ENCODE peak calls at places on chromosomes 3 and 15, in nine cellular contexts. U is GM10248, T is hippocampal formation, K is NCI-H1417 treated with DMSO at 0.1 percent for 48 hours, M is AG08395, R is GM18507, O is left lobe of liver, G is C1 segment of cervical spinal cord, W is IMR-90. S is an unnamed sample.

GRCh38 chr3:104279617-104280016 is 1087.1 kb upstream of the ALCAM start:
- DNase-seq in O (no peak), K (no peak), G (no peak), W (peak), R (no peak), U (no peak), M (peak), T (no peak), S (no peak)

GRCh38 chr3:61899700-61900462 is 338.5 kb downstream of the PTPRG start:
- DNase-seq in M (no peak), R (no peak), U (no peak), O (no peak), G (no peak), K (no peak), T (no peak), W (no peak), S (no peak)

GRCh38 chr15:41832875-41833274 is 5.0 kb downstream of the JMJD7 start:
- DNase-seq in K (no peak), R (no peak), O (no peak), W (no peak), G (no peak), U (no peak), T (no peak), M (no peak), S (no peak)

GRCh38 chr3:160774172-160774571 is 18.1 kb downstream of the PPM1L start:
- DNase-seq in K (no peak), T (no peak), W (no peak), M (no peak), G (no peak), R (no peak), U (no peak), O (no peak), S (no peak)

GRCh38 chr15:70680817-70681216 is 82.5 kb downstream of the UACA start:
- DNase-seq in K (no peak), M (no peak), O (no peak), R (no peak), U (no peak), W (no peak), T (no peak), G (no peak), S (no peak)

GRCh38 chr3:23874359-23875120 is 42.2 kb downstream of the NKIRAS1 start:
- DNase-seq in U (no peak), T (no peak), R (no peak), W (peak), K (no peak), M (peak), G (no peak), O (no peak), S (no peak)

GRCh38 chr3:158808697-158809096 is 6.8 kb downstream of the MFSD1 start:
- DNase-seq in W (peak), G (no peak), K (no peak), T (no peak), M (peak), O (no peak), U (no peak), R (no peak), S (no peak)

GRCh38 chr3:124964432-124964831 is 29.9 kb upstream of the MUC13 start:
- DNase-seq in M (no peak), G (no peak), T (no peak), R (no peak), O (no peak), U (no peak), W (peak), K (no peak), S (no peak)

GRCh38 chr3:151226088-151226563 is 23.1 kb upstream of the GPR171 start:
- DNase-seq in R (no peak), G (no peak), W (peak), T (no peak), O (no peak), M (no peak), K (no peak), U (no peak), S (no peak)

GRCh38 chr3:8554725-8555621 is 53.4 kb downstream of the LMCD1 start:
- DNase-seq in W (peak), R (no peak), M (peak), G (no peak), T (no peak), U (no peak), K (no peak), O (no peak), S (no peak)

GRCh38 chr3:108433928-108434327 is 76.5 kb downstream of the MYH15 start:
- DNase-seq in M (no peak), K (no peak), W (no peak), R (no peak), U (no peak), T (no peak), G (no peak), O (no peak), S (no peak)

GRCh38 chr3:23654571-23654970 is 151.2 kb upstream of the UBE2E1 start:
- DNase-seq in O (no peak), W (no peak), R (no peak), U (peak), G (no peak), K (no peak), T (no peak), M (no peak), S (no peak)

GRCh38 chr3:87191175-87191574 is 35.9 kb upstream of the CHMP2B start:
- DNase-seq in K (peak), G (no peak), U (no peak), O (no peak), M (no peak), T (no peak), W (no peak), R (no peak), S (no peak)

GRCh38 chr3:184002469-184002868 is 15.2 kb downstream of the ABCC5 start:
- DNase-seq in O (no peak), K (no peak), T (no peak), U (no peak), M (no peak), G (no peak), W (no peak), R (no peak), S (no peak)

GRCh38 chr15:74809242-74809641 is 3.4 kb upstream of the LMAN1L start:
- DNase-seq in U (no peak), G (no peak), T (no peak), R (no peak), W (no peak), M (no peak), O (no peak), K (no peak), S (no peak)

GRCh38 chr3:81045976-81046375 is 715.5 kb downstream of the GBE1 start:
- DNase-seq in K (no peak), W (no peak), U (no peak), G (no peak), T (no peak), R (no peak), O (no peak), M (no peak), S (no peak)

GRCh38 chr3:142595951-142596725 is at the start of gene PLS1:
- DNase-seq in T (peak), O (peak), W (peak), M (peak), U (peak), G (peak), R (peak), K (peak), S (peak)

GRCh38 chr3:16693820-16694219 is 88.6 kb upstream of the DAZL start:
- DNase-seq in G (no peak), R (no peak), U (no peak), M (no peak), K (no peak), O (no peak), T (no peak), W (no peak), S (no peak)

GRCh38 chr3:43031490-43032216 is 52.5 kb downstream of the GASK1A start:
- DNase-seq in W (no peak), R (no peak), G (no peak), M (no peak), T (no peak), O (peak), U (no peak), K (no peak), S (no peak)

GRCh38 chr3:127037021-127037400 is 54.1 kb downstream of the PLXNA1 start:
- DNase-seq in K (no peak), G (no peak), W (no peak), R (no peak), M (no peak), O (no peak), T (no peak), U (no peak), S (no peak)

GRCh38 chr3:177051419-177051818 is 145.9 kb downstream of the TBL1XR1 start:
- DNase-seq in R (no peak), G (no peak), U (no peak), T (peak), M (no peak), K (no peak), O (no peak), W (no peak), S (no peak)

GRCh38 chr3:46065294-46065705 is 38.0 kb upstream of the XCR1 start:
- DNase-seq in U (peak), T (no peak), G (no peak), R (no peak), K (no peak), M (no peak), W (peak), O (no peak), S (peak)

GRCh38 chr3:181358555-181358954 is 353.2 kb upstream of the SOX2 start:
- DNase-seq in R (no peak), T (no peak), O (no peak), G (no peak), U (no peak), W (no peak), K (no peak), M (no peak), S (peak)

GRCh38 chr3:7568526-7569184 is 707.7 kb downstream of the GRM7 start:
- DNase-seq in W (no peak), T (no peak), K (no peak), O (no peak), U (no peak), G (no peak), R (no peak), M (no peak), S (no peak)

GRCh38 chr3:14441240-14441919 is 39.0 kb downstream of the SLC6A6 start:
- DNase-seq in G (no peak), M (peak), T (no peak), O (no peak), U (no peak), W (no peak), K (no peak), R (no peak), S (no peak)

GRCh38 chr3:46564190-46565112 is 1.7 kb downstream of the LRRC2 start:
- DNase-seq in W (no peak), M (peak), G (no peak), U (no peak), O (no peak), K (no peak), T (no peak), R (no peak), S (no peak)

GRCh38 chr3:140050977-140051957 is 116.3 kb downstream of the CLSTN2 start:
- DNase-seq in T (peak), W (no peak), R (no peak), G (peak), K (no peak), M (no peak), U (no peak), O (no peak), S (no peak)

GRCh38 chr15:83288381-83288801 is 3.9 kb upstream of the BNC1 start:
- DNase-seq in O (no peak), T (no peak), G (no peak), K (no peak), M (no peak), U (no peak), W (no peak), R (no peak), S (no peak)

GRCh38 chr3:29977360-29977759 is 629.0 kb upstream of the TGFBR2 start:
- DNase-seq in R (no peak), K (no peak), T (no peak), O (no peak), G (no peak), W (no peak), U (no peak), M (no peak), S (no peak)

GRCh38 chr3:35404571-35404970 is 234.8 kb upstream of the ARPP21 start:
- DNase-seq in G (no peak), T (no peak), K (no peak), M (no peak), W (no peak), O (no peak), R (no peak), U (no peak), S (no peak)

GRCh38 chr15:71437919-71438318 is 322.6 kb downstream of the THSD4 start:
- DNase-seq in O (no peak), U (no peak), G (no peak), T (no peak), M (no peak), R (no peak), W (no peak), K (no peak), S (no peak)

GRCh38 chr15:45642203-45642932 is 7.5 kb downstream of the SQOR start:
- DNase-seq in O (no peak), T (no peak), U (no peak), K (no peak), M (peak), W (peak), G (no peak), R (no peak), S (no peak)

GRCh38 chr15:65832549-65833364 is 36.5 kb upstream of the RAB11A start:
- DNase-seq in M (peak), U (peak), T (peak), W (peak), G (peak), K (peak), O (peak), R (no peak), S (peak)

GRCh38 chr3:46566040-46566631 is at the start of gene LRRC2:
- DNase-seq in G (no peak), R (no peak), M (peak), U (no peak), T (no peak), O (peak), K (no peak), W (peak), S (no peak)

GRCh38 chr3:64223809-64224570 is 1.3 kb downstream of the PRICKLE2 start:
- DNase-seq in G (no peak), T (peak), M (no peak), O (no peak), R (no peak), K (no peak), U (no peak), W (peak), S (no peak)

GRCh38 chr3:64358176-64358575 is 132.9 kb upstream of the PRICKLE2 start:
- DNase-seq in R (no peak), W (no peak), O (no peak), K (no peak), U (no peak), M (no peak), G (no peak), T (no peak), S (no peak)

GRCh38 chr3:197088370-197088769 is 58.8 kb upstream of the MELTF start:
- DNase-seq in U (no peak), K (no peak), R (no peak), M (no peak), W (no peak), T (no peak), G (no peak), O (no peak), S (peak)

S was measured in GM20000.